ENCODE peak calls at places on chromosomes 16 and 17, in nine cellular contexts. J is tibial nerve, E is A549, L is IMR-90, Y is body of pancreas, H is ovary, D is GM23338, V is psoas muscle, A is mammary epithelial cell. Q is an unnamed sample.
A peak's percentile ranks its signal among the peaks of the same experiment; 100 is the strongest.

GRCh38 chr17:49209061-49209571 is 1.3 kb downstream of the GNGT2 start:
- DNase-seq in J (no peak), E (no peak), L (no peak), Y (no peak), H (no peak), D (no peak), V (no peak), A (peak; percentile 26), Q (no peak)

GRCh38 chr16:15993541-15993940 is 44.1 kb downstream of the ABCC1 start:
- DNase-seq in J (no peak), E (no peak), L (no peak), Y (no peak), H (no peak), D (no peak), V (no peak), A (no peak), Q (no peak)

GRCh38 chr17:48270896-48271295 is 159.1 kb downstream of the SKAP1 start:
- DNase-seq in J (no peak), E (no peak), L (no peak), Y (no peak), H (no peak), D (no peak), V (no peak), A (no peak), Q (no peak)

GRCh38 chr16:49010396-49010795 is 271.2 kb downstream of the CBLN1 start:
- DNase-seq in J (no peak), E (no peak), L (no peak), Y (no peak), H (peak; percentile 54), D (no peak), V (no peak), A (no peak), Q (no peak)

GRCh38 chr17:18968945-18969887 is 17.3 kb downstream of the SLC5A10 start:
- DNase-seq in J (no peak), E (peak; percentile 58), L (no peak), Y (no peak), H (no peak), D (no peak), V (no peak), A (peak; percentile 71), Q (no peak)

GRCh38 chr17:6936370-6937028 is 59.4 kb upstream of the ALOX12 start:
- DNase-seq in J (no peak), E (no peak), L (peak; percentile 6), Y (peak; percentile 23), H (no peak), D (peak; percentile 59), V (no peak), A (no peak), Q (no peak)

GRCh38 chr17:81512984-81513668 is 527 bp upstream of the ACTG1 start:
- DNase-seq in J (peak; percentile 58), E (peak; percentile 89), L (peak; percentile 43), Y (peak; percentile 68), H (peak; percentile 67), D (peak; percentile 91), V (peak; percentile 70), A (peak; percentile 69), Q (peak; percentile 79)

GRCh38 chr16:47180073-47180472 is 36.3 kb upstream of the NETO2 start:
- DNase-seq in J (no peak), E (no peak), L (no peak), Y (no peak), H (no peak), D (no peak), V (no peak), A (no peak), Q (no peak)

GRCh38 chr17:49914096-49914490 is 54.9 kb upstream of the DLX4 start:
- DNase-seq in J (no peak), E (no peak), L (no peak), Y (no peak), H (no peak), D (no peak), V (no peak), A (no peak), Q (no peak)

GRCh38 chr17:13429201-13429600 is 172.5 kb downstream of the HS3ST3A1 start:
- DNase-seq in J (no peak), E (no peak), L (peak; percentile 92), Y (no peak), H (no peak), D (no peak), V (no peak), A (peak; percentile 14), Q (no peak)

DNA sequence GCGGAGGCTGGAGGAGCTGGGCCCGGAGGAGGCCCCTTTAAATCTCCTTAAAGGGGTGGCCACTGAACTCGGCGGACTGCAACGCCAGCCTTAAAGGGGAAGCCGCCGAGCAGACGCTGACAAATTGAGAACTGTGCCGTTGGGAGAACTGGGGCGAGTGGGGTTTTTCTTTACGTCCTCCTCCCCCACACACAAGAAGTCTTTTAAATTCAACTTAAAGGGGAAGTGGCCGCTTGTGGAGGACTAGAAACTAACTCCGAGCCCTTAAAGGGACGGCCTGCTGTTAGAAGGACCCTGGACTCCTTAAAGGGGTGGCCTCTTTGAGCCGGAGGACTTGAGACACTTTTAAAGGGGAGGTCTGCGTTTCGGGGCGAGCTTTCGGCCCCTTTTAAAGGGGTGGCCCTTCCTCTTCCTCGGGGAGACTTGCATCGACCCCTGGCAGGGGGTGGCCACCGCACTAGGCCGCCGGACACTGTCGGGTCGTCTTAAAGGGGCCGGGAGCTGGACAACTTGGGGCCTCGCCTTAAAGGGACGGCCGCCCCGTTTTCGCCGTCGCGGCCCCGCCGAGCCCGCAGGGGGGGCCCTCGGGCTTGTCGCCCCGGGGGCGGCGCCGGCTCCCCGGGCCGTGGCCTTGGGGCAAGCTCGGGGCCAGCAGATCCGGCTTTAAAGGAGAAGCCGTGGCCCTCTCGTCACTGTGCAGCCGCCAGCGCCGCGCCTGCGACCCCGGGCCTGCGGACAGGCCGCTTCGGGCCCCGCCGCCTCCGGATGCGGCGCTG is 688 bp downstream of the FBRS start:
- DNase-seq in J (peak; percentile 95), E (peak; percentile 99), L (peak; percentile 97), Y (peak; percentile 97), H (peak; percentile 85), D (peak; percentile 94), V (peak; percentile 85), A (peak; percentile 97), Q (peak; percentile 93)
- TF ChIP-seq CTCF in J (no peak), E (peak; percentile 4), L (peak; percentile 23), Y (no peak), H (peak; percentile 18), D (peak; percentile 16), V (no peak), A (no peak), Q (peak; percentile 18)

GRCh38 chr17:41631890-41632269 is 7.5 kb upstream of the KRT17 start:
- DNase-seq in J (no peak), E (no peak), L (no peak), Y (no peak), H (no peak), D (no peak), V (no peak), A (no peak), Q (no peak)

GRCh38 chr17:41629316-41629715 is 4.9 kb upstream of the KRT17 start:
- DNase-seq in J (no peak), E (no peak), L (no peak), Y (no peak), H (no peak), D (no peak), V (peak; percentile 1), A (no peak), Q (no peak)

GRCh38 chr17:41632482-41633105 is 8.2 kb upstream of the KRT17 start:
- DNase-seq in J (no peak), E (no peak), L (no peak), Y (no peak), H (no peak), D (no peak), V (no peak), A (no peak), Q (no peak)

GRCh38 chr17:41629826-41630670 is 5.7 kb upstream of the KRT17 start:
- DNase-seq in J (no peak), E (no peak), L (no peak), Y (no peak), H (no peak), D (no peak), V (no peak), A (no peak), Q (no peak)

GRCh38 chr17:41631025-41631889 is 6.9 kb upstream of the KRT17 start:
- DNase-seq in J (no peak), E (no peak), L (no peak), Y (no peak), H (no peak), D (no peak), V (no peak), A (no peak), Q (no peak)
- H3K27ac ChIP-seq in J (no peak overlapping the region), E (no peak overlapping the region), L (no peak overlapping the region), Y (no peak overlapping the region), H (no peak overlapping the region), D (no peak overlapping the region), V (no peak overlapping the region), A (no peak overlapping the region), Q (no peak overlapping the region)

GRCh38 chr17:35022536-35023063 is 40.9 kb downstream of the RFFL start:
- DNase-seq in J (no peak), E (peak; percentile 82), L (peak; percentile 87), Y (peak; percentile 76), H (no peak), D (no peak), V (peak; percentile 72), A (peak; percentile 92), Q (peak; percentile 92)
- TF ChIP-seq CTCF in J (no peak), E (no peak), L (peak; percentile 50), Y (no peak), H (no peak), D (no peak), V (no peak), A (peak; percentile 26), Q (peak; percentile 39)

GRCh38 chr16:73051216-73051615 is 3.3 kb upstream of the ZFHX3 start:
- DNase-seq in J (no peak), E (no peak), L (no peak), Y (no peak), H (no peak), D (no peak), V (no peak), A (no peak), Q (peak; percentile 68)

GRCh38 chr16:73053379-73054130 is 5.6 kb upstream of the ZFHX3 start:
- DNase-seq in J (no peak), E (peak; percentile 94), L (peak; percentile 75), Y (no peak), H (no peak), D (peak; percentile 72), V (no peak), A (peak; percentile 32), Q (no peak)

GRCh38 chr16:73053038-73053378 is 5.1 kb upstream of the ZFHX3 start:
- DNase-seq in J (no peak), E (no peak), L (no peak), Y (no peak), H (no peak), D (no peak), V (no peak), A (no peak), Q (no peak)

GRCh38 chr16:73051903-73052302 is 4.0 kb upstream of the ZFHX3 start:
- DNase-seq in J (no peak), E (no peak), L (peak; percentile 59), Y (no peak), H (no peak), D (no peak), V (no peak), A (no peak), Q (no peak)

DNA sequence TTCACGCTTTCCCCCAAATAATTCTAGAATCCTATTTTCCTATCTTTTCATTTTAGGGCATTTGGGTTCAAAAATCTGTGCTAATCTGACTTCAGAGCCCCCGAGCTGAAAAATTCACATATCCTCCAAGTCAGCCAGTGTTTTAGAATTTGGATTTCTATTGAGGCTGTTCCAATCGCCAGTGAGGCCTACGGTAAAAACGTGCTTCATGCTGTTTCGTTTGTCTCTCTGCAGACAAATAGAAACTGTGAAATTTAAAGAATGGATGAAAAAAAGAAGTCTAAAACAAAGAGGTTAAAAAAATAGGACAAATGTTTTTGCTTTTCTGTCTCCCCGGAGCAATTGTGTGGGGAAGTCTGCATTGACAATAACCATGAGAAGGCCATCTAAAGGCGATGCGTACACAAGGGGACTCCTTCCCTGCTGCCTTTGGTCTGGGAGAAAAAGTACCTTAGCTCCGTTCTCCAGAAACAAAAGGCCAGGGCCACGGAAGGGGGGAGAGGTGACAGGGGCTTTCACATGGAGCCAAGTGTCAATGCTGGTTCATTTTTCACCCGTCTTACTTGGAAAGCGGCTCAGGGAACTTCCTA is 4.6 kb upstream of the ZFHX3 start:
- DNase-seq in J (no peak), E (no peak), L (no peak), Y (no peak), H (no peak), D (peak; percentile 68), V (no peak), A (no peak), Q (peak; percentile 66)
- H3K27ac ChIP-seq in J (peak overlapping the region; percentile 99), E (peak overlapping the region; percentile 99), L (peak overlapping the region; percentile 94), Y (peak overlapping the region; percentile 48), H (peak overlapping the region; percentile 93), D (no peak overlapping the region), V (peak overlapping the region; percentile 98), A (no peak overlapping the region), Q (peak overlapping the region; percentile 99)

Q was measured in tibial artery.